ENCODE peak calls at places on chromosomes 5 and 9, in four cellular contexts. M is stomach, K is glutamatergic neuron, B is tibial artery. A is an unnamed sample.

GRCh38 chr5:59483971-59484472 is 409.5 kb downstream of the PDE4D start:
- DNase-seq in M (no peak), K (no peak), B (no peak), A (no peak)

GRCh38 chr5:124061663-124062062 is 549.7 kb downstream of the CSNK1G3 start:
- DNase-seq in M (peak; percentile 75), K (no peak), B (peak; percentile 54), A (no peak)

GRCh38 chr5:74199005-74199404 is 441.5 kb downstream of the ENC1 start:
- DNase-seq in M (no peak), K (no peak), B (no peak), A (no peak)

GRCh38 chr5:179207920-179208705 is 137.1 kb downstream of the ADAMTS2 start:
- DNase-seq in M (no peak), K (peak; percentile 5), B (no peak), A (no peak)

GRCh38 chr5:132439521-132440206 is 50.9 kb downstream of the IRF1 start:
- DNase-seq in M (no peak), K (no peak), B (peak; percentile 86), A (no peak)

GRCh38 chr5:1202026-1202797 is 817 bp downstream of the SLC6A19 start:
- DNase-seq in M (no peak), K (peak; percentile 23), B (no peak), A (no peak)

GRCh38 chr5:62783374-62784057 is 204.9 kb downstream of the LRRC70 start:
- DNase-seq in M (no peak), K (no peak), B (no peak), A (no peak)

GRCh38 chr9:82645591-82645990 is 417.4 kb downstream of the RASEF start:
- DNase-seq in M (no peak), K (no peak), B (no peak), A (no peak)

GRCh38 chr5:73295447-73295846 is 122.5 kb downstream of the TMEM174 start:
- DNase-seq in M (no peak), K (no peak), B (no peak), A (no peak)

GRCh38 chr5:912356-913091 is 19.8 kb downstream of the TRIP13 start:
- DNase-seq in M (peak; percentile 53), K (no peak), B (peak; percentile 19), A (no peak)

GRCh38 chr9:4225291-4226119 is 74.4 kb downstream of the GLIS3 start:
- DNase-seq in M (no peak), K (no peak), B (no peak), A (no peak)
- TF ChIP-seq CTCF in M (no peak), K (no peak), B (no peak), A (no peak)

GRCh38 chr5:95654196-95654595 is 7.6 kb downstream of the RFESD start:
- DNase-seq in M (no peak), K (no peak), B (no peak), A (no peak)
- TF ChIP-seq CTCF in M (no peak), K (no peak), B (no peak), A (no peak)

DNA sequence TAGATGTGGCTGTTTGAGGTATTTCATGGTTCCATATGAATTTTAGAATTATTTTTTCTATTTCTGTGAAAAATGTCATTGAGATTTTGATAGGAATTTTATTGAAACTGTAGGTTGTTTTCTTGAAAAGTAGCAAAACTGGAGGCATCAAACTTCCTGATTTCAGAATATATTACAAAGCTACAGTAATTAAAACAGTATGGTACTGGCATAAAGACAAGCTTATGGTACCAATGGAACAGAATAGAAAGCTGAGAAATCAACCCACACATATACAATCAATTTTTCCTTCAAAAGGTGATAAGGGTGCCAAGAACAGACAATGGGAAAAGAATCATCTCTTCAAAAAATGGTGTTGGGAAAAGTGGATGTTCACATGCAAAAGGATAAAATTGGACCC is 197.7 kb upstream of the DAP start:
- DNase-seq in M (no peak), K (no peak), B (no peak), A (no peak)
- TF ChIP-seq CTCF in M (no peak), K (no peak), B (no peak), A (no peak)

DNA sequence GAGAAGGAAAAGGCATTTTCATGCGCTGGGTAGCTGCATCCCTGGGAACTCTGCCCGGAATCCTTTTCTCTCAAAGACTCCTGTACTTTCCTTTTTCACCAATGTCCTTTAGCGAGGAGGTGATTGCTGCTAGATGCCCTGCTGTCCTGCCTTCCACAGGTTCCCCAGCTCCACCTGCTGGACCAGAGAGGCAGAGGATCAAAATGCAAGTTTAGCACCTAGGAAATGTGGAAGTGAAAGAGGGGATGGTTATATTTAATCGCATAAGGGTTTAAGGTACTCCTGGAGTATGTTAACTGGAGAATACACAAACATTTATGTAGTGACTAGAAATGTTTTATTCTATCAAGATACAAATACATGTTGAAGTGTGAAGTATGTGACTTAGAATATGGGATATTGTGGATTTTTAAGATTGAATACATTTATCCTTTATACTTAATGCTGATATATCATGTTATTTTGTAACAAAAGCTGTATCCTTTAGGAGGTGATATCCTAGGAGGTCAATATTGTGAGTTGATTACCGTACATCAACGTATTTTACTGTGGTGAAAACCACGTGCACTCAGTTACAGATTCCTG is 145.8 kb downstream of the ARHGAP26 start:
- DNase-seq in M (peak; percentile 39), K (peak; percentile 63), B (no peak), A (peak; percentile 48)
- TF ChIP-seq CTCF in M (peak; percentile 34), K (peak; percentile 53), B (no peak), A (peak; percentile 23)

A was measured in endothelial cell.